ENCODE peak calls at places on chromosomes 2 and 18, in nine cellular contexts. One of them, this sample, is unnamed.

GRCh38 chr2:8457620-8458255 is 224.1 kb upstream of the ID2 start:
- DNase-seq in mucosa of gallbladder: peak; percentile 88
- DNase-seq in activated T-cell treated with anti-CD3 and anti-CD28 coated beads for 4 hours: no peak
- DNase-seq in HFFc6: no peak
- DNase-seq in Caco-2: peak; percentile 86
- DNase-seq in fibroblast of the conjunctiva: no peak
- DNase-seq in foreskin keratinocyte: no peak
- DNase-seq in RPMI8226: no peak
- DNase-seq in HTR-8/SVneo: no peak
- DNase-seq in this sample: no peak

GRCh38 chr18:36798738-36799473 is 29.9 kb downstream of the TPGS2 start:
- DNase-seq in mucosa of gallbladder: no peak
- DNase-seq in activated T-cell treated with anti-CD3 and anti-CD28 coated beads for 4 hours: no peak
- DNase-seq in HFFc6: no peak
- DNase-seq in Caco-2: no peak
- DNase-seq in fibroblast of the conjunctiva: no peak
- DNase-seq in foreskin keratinocyte: no peak
- DNase-seq in RPMI8226: no peak
- DNase-seq in HTR-8/SVneo: no peak
- DNase-seq in this sample: no peak

GRCh38 chr2:10006248-10007147 is 36.9 kb upstream of the KLF11 start:
- DNase-seq in mucosa of gallbladder: no peak
- DNase-seq in activated T-cell treated with anti-CD3 and anti-CD28 coated beads for 4 hours: no peak
- DNase-seq in HFFc6: peak; percentile 27
- DNase-seq in Caco-2: no peak
- DNase-seq in fibroblast of the conjunctiva: no peak
- DNase-seq in foreskin keratinocyte: no peak
- DNase-seq in RPMI8226: no peak
- DNase-seq in HTR-8/SVneo: no peak
- DNase-seq in this sample: no peak

GRCh38 chr18:48940854-48941531 is 9.8 kb downstream of the SMAD7 start:
- DNase-seq in mucosa of gallbladder: peak; percentile 59
- DNase-seq in activated T-cell treated with anti-CD3 and anti-CD28 coated beads for 4 hours: peak; percentile 63
- DNase-seq in HFFc6: no peak
- DNase-seq in Caco-2: no peak
- DNase-seq in fibroblast of the conjunctiva: no peak
- DNase-seq in foreskin keratinocyte: no peak
- DNase-seq in RPMI8226: no peak
- DNase-seq in HTR-8/SVneo: no peak
- DNase-seq in this sample: no peak

GRCh38 chr2:1450935-1451334 is 37.7 kb downstream of the TPO start:
- DNase-seq in mucosa of gallbladder: no peak
- DNase-seq in activated T-cell treated with anti-CD3 and anti-CD28 coated beads for 4 hours: no peak
- DNase-seq in HFFc6: no peak
- DNase-seq in Caco-2: no peak
- DNase-seq in fibroblast of the conjunctiva: no peak
- DNase-seq in foreskin keratinocyte: no peak
- DNase-seq in RPMI8226: no peak
- DNase-seq in HTR-8/SVneo: no peak
- DNase-seq in this sample: no peak

GRCh38 chr2:200336980-200337615 is 30.6 kb downstream of the SPATS2L start:
- DNase-seq in mucosa of gallbladder: no peak
- DNase-seq in activated T-cell treated with anti-CD3 and anti-CD28 coated beads for 4 hours: no peak
- DNase-seq in HFFc6: peak; percentile 32
- DNase-seq in Caco-2: no peak
- DNase-seq in fibroblast of the conjunctiva: no peak
- DNase-seq in foreskin keratinocyte: no peak
- DNase-seq in RPMI8226: no peak
- DNase-seq in HTR-8/SVneo: no peak
- DNase-seq in this sample: no peak

GRCh38 chr18:78722959-78723706 is 256.5 kb upstream of the SALL3 start:
- DNase-seq in mucosa of gallbladder: no peak
- DNase-seq in activated T-cell treated with anti-CD3 and anti-CD28 coated beads for 4 hours: no peak
- DNase-seq in HFFc6: no peak
- DNase-seq in Caco-2: no peak
- DNase-seq in fibroblast of the conjunctiva: no peak
- DNase-seq in foreskin keratinocyte: no peak
- DNase-seq in RPMI8226: no peak
- DNase-seq in HTR-8/SVneo: no peak
- DNase-seq in this sample: no peak

GRCh38 chr2:211928186-211928585 is 610.4 kb downstream of the ERBB4 start:
- DNase-seq in mucosa of gallbladder: no peak
- DNase-seq in activated T-cell treated with anti-CD3 and anti-CD28 coated beads for 4 hours: no peak
- DNase-seq in HFFc6: no peak
- DNase-seq in Caco-2: no peak
- DNase-seq in fibroblast of the conjunctiva: no peak
- DNase-seq in foreskin keratinocyte: no peak
- DNase-seq in RPMI8226: no peak
- DNase-seq in HTR-8/SVneo: no peak
- DNase-seq in this sample: no peak

GRCh38 chr2:62524293-62524941 is 18.4 kb upstream of the TMEM17 start:
- DNase-seq in mucosa of gallbladder: no peak
- DNase-seq in activated T-cell treated with anti-CD3 and anti-CD28 coated beads for 4 hours: no peak
- DNase-seq in HFFc6: no peak
- DNase-seq in Caco-2: no peak
- DNase-seq in fibroblast of the conjunctiva: no peak
- DNase-seq in foreskin keratinocyte: no peak
- DNase-seq in RPMI8226: no peak
- DNase-seq in HTR-8/SVneo: no peak
- DNase-seq in this sample: no peak

GRCh38 chr2:219452361-219453317 is 18.0 kb downstream of the SPEG start:
- DNase-seq in mucosa of gallbladder: no peak
- DNase-seq in activated T-cell treated with anti-CD3 and anti-CD28 coated beads for 4 hours: no peak
- DNase-seq in HFFc6: peak; percentile 95
- DNase-seq in Caco-2: no peak
- DNase-seq in fibroblast of the conjunctiva: peak; percentile 94
- DNase-seq in foreskin keratinocyte: peak; percentile 97
- DNase-seq in RPMI8226: no peak
- DNase-seq in HTR-8/SVneo: peak; percentile 90
- DNase-seq in this sample: no peak

GRCh38 chr2:84458436-84459027 is 548 bp downstream of the SUCLG1 start:
- DNase-seq in mucosa of gallbladder: no peak
- DNase-seq in activated T-cell treated with anti-CD3 and anti-CD28 coated beads for 4 hours: peak; percentile 3
- DNase-seq in HFFc6: no peak
- DNase-seq in Caco-2: no peak
- DNase-seq in fibroblast of the conjunctiva: no peak
- DNase-seq in foreskin keratinocyte: no peak
- DNase-seq in RPMI8226: peak; percentile 15
- DNase-seq in HTR-8/SVneo: no peak
- DNase-seq in this sample: peak; percentile 20

GRCh38 chr2:23629417-23630110 is 244.6 kb downstream of the KLHL29 start:
- DNase-seq in mucosa of gallbladder: no peak
- DNase-seq in activated T-cell treated with anti-CD3 and anti-CD28 coated beads for 4 hours: no peak
- DNase-seq in HFFc6: no peak
- DNase-seq in Caco-2: no peak
- DNase-seq in fibroblast of the conjunctiva: no peak
- DNase-seq in foreskin keratinocyte: no peak
- DNase-seq in RPMI8226: no peak
- DNase-seq in HTR-8/SVneo: no peak
- DNase-seq in this sample: no peak

GRCh38 chr2:168683996-168684395 is 118.4 kb upstream of the NOSTRIN start:
- DNase-seq in mucosa of gallbladder: no peak
- DNase-seq in activated T-cell treated with anti-CD3 and anti-CD28 coated beads for 4 hours: no peak
- DNase-seq in HFFc6: no peak
- DNase-seq in Caco-2: no peak
- DNase-seq in fibroblast of the conjunctiva: no peak
- DNase-seq in foreskin keratinocyte: no peak
- DNase-seq in RPMI8226: no peak
- DNase-seq in HTR-8/SVneo: no peak
- DNase-seq in this sample: no peak